ENCODE peak calls at places on chromosomes 7 and 10, in seven cellular contexts. M, T, A, B, I, P and W are unnamed samples.

GRCh38 chr7:84949067-84949466 is 237.8 kb downstream of the SEMA3D start:
- DNase-seq in T (peak), A (no peak), I (no peak), B (peak), P (no peak), M (no peak), W (no peak)

GRCh38 chr7:94701555-94701973 is 45.6 kb upstream of the SGCE start:
- DNase-seq in B (peak), A (no peak), I (peak), P (no peak), T (peak), M (no peak), W (no peak)

GRCh38 chr10:76911184-76911583 is 726.4 kb downstream of the KCNMA1 start:
- DNase-seq in M (no peak), P (peak), A (no peak), I (no peak), T (no peak), B (no peak), W (no peak)

GRCh38 chr7:121157885-121158590 is 169.5 kb downstream of the CPED1 start:
- DNase-seq in T (no peak), A (no peak), M (no peak), I (no peak), B (no peak), P (no peak), W (no peak)

GRCh38 chr7:95088536-95088935 is 181.1 kb downstream of the PPP1R9A start:
- DNase-seq in P (no peak), B (no peak), M (no peak), A (no peak), I (no peak), T (peak), W (no peak)

GRCh38 chr7:51141451-51141971 is 175.1 kb downstream of the COBL start:
- DNase-seq in I (peak), M (no peak), B (peak), T (peak), A (peak), P (peak), W (no peak)

GRCh38 chr7:39434012-39434411 is 132.2 kb upstream of the YAE1 start:
- DNase-seq in A (no peak), B (no peak), M (no peak), P (no peak), I (no peak), T (no peak), W (no peak)

GRCh38 chr10:111944331-111944730 is 239.2 kb downstream of the GPAM start:
- DNase-seq in M (no peak), P (no peak), A (no peak), B (no peak), I (no peak), T (no peak), W (no peak)

GRCh38 chr7:1040790-1041189 is 3.6 kb upstream of the GPR146 start:
- DNase-seq in P (no peak), A (no peak), I (peak), T (no peak), B (no peak), M (no peak), W (no peak)

GRCh38 chr10:46516660-46517416 is 39.6 kb downstream of the GPRIN2 start:
- DNase-seq in M (peak), B (peak), A (no peak), T (peak), P (peak), I (peak), W (no peak)

GRCh38 chr7:61576-62360 is 130.6 kb upstream of the FAM20C start:
- DNase-seq in P (no peak), M (no peak), T (no peak), B (no peak), A (no peak), I (no peak), W (no peak)

GRCh38 chr7:90271753-90272152 is 26.8 kb downstream of the CFAP69 start:
- DNase-seq in A (no peak), B (no peak), M (no peak), I (peak), P (peak), T (peak), W (no peak)

GRCh38 chr10:58743466-58744115 is 230.9 kb downstream of the BICC1 start:
- DNase-seq in P (no peak), A (no peak), M (no peak), T (no peak), I (peak), B (no peak), W (no peak)

GRCh38 chr7:38744746-38745145 is 113.6 kb upstream of the AMPH start:
- DNase-seq in B (no peak), T (peak), M (no peak), A (no peak), I (peak), P (peak), W (no peak)

GRCh38 chr7:81140775-81141174 is 221.9 kb upstream of the SEMA3C start:
- DNase-seq in T (no peak), B (no peak), I (no peak), P (no peak), A (no peak), M (no peak), W (no peak)

GRCh38 chr10:100373298-100374136 is 26.5 kb downstream of the SCD start:
- DNase-seq in T (peak), M (peak), B (peak), A (peak), P (peak), I (peak), W (peak)

GRCh38 chr7:27178366-27178765 is 4.2 kb upstream of the HOXA10 start:
- DNase-seq in A (no peak), I (peak), T (no peak), M (no peak), B (peak), P (no peak), W (no peak)

GRCh38 chr10:71431945-71432905 is 35.5 kb downstream of the CDH23 start:
- DNase-seq in I (no peak), P (no peak), B (no peak), T (no peak), M (peak), A (no peak), W (no peak)

GRCh38 chr7:24836084-24836483 is 78.8 kb upstream of the GSDME start:
- DNase-seq in T (no peak), A (no peak), B (no peak), I (no peak), M (no peak), P (no peak), W (peak)

GRCh38 chr7:26011039-26011696 is 140.8 kb upstream of the NFE2L3 start:
- DNase-seq in T (no peak), P (no peak), M (no peak), A (no peak), B (no peak), I (no peak), W (no peak)

GRCh38 chr7:155699180-155699579 is 54.7 kb downstream of the RBM33 start:
- DNase-seq in M (no peak), T (no peak), I (no peak), A (no peak), B (no peak), P (no peak), W (no peak)

GRCh38 chr10:124376411-124376810 is 42.3 kb downstream of the OAT start:
- DNase-seq in B (no peak), P (no peak), T (no peak), M (no peak), I (no peak), A (no peak), W (no peak)